ENCODE peak calls at places on chromosome 4, in ten cellular contexts. L is fibroblast of mammary gland; C is H54; K is NCI-H1436; Y is LNCaP clone FGC; R is NCI-H1930; A is activated CD4-positive, alpha-beta T cell treated with anti-CD3 and anti-CD28 coated beads for 24 hours; J is neural crest cell; X is fibroblast of pulmonary artery; T is HCT116. H is an unnamed sample.

GRCh38 chr4:22483551-22483981 is 32.3 kb downstream of the ADGRA3 start:
- DNase-seq in L (peak; percentile 98), C (no peak), K (no peak), Y (no peak), R (no peak), A (no peak), J (no peak), X (peak; percentile 40), T (no peak), H (peak; percentile 93)

GRCh38 chr4:152500798-152501434 is 35.0 kb downstream of the FBXW7 start:
- DNase-seq in L (peak; percentile 94), C (no peak), K (peak; percentile 71), Y (peak; percentile 83), R (peak; percentile 54), A (no peak), J (peak; percentile 72), X (peak; percentile 96), T (peak; percentile 85), H (peak; percentile 85)

GRCh38 chr4:27278615-27279014 is 418.0 kb downstream of the STIM2 start:
- DNase-seq in L (peak; percentile 46), C (no peak), K (no peak), Y (peak; percentile 10), R (no peak), A (no peak), J (peak; percentile 62), X (peak; percentile 41), T (no peak), H (peak; percentile 43)

GRCh38 chr4:21593268-21594002 is 355.1 kb downstream of the KCNIP4 start:
- DNase-seq in L (peak; percentile 49), C (no peak), K (no peak), Y (no peak), R (no peak), A (no peak), J (no peak), X (peak; percentile 2), T (no peak), H (peak; percentile 5)

GRCh38 chr4:15159477-15160019 is 157.3 kb downstream of the CPEB2 start:
- DNase-seq in L (no peak), C (no peak), K (no peak), Y (no peak), R (no peak), A (no peak), J (no peak), X (no peak), T (no peak), H (no peak)

GRCh38 chr4:72525938-72526337 is 43.1 kb downstream of the ADAMTS3 start:
- DNase-seq in L (peak; percentile 73), C (no peak), K (no peak), Y (no peak), R (no peak), A (no peak), J (no peak), X (peak; percentile 93), T (no peak), H (peak; percentile 88)

GRCh38 chr4:21046121-21046520 is 345.9 kb downstream of the PACRGL start:
- DNase-seq in L (peak; percentile 23), C (no peak), K (no peak), Y (no peak), R (no peak), A (no peak), J (no peak), X (peak; percentile 11), T (no peak), H (no peak)

GRCh38 chr4:148112231-148112982 is 329.8 kb downstream of the NR3C2 start:
- DNase-seq in L (peak; percentile 85), C (no peak), K (no peak), Y (no peak), R (no peak), A (no peak), J (no peak), X (peak; percentile 43), T (no peak), H (peak; percentile 95)

GRCh38 chr4:109755656-109756055 is 25.8 kb upstream of the PLA2G12A start:
- DNase-seq in L (no peak), C (no peak), K (no peak), Y (no peak), R (no peak), A (no peak), J (no peak), X (peak; percentile 6), T (no peak), H (no peak)

GRCh38 chr4:154082760-154083530 is 294.1 kb upstream of the SFRP2 start:
- DNase-seq in L (peak; percentile 64), C (no peak), K (no peak), Y (peak; percentile 6), R (no peak), A (no peak), J (peak; percentile 7), X (no peak), T (no peak), H (peak; percentile 70)

GRCh38 chr4:72631296-72631695 is 62.3 kb upstream of the ADAMTS3 start:
- DNase-seq in L (peak; percentile 91), C (peak; percentile 11), K (no peak), Y (no peak), R (no peak), A (no peak), J (no peak), X (peak; percentile 63), T (no peak), H (peak; percentile 12)

GRCh38 chr4:42474406-42474805 is 77.1 kb downstream of the SHISA3 start:
- DNase-seq in L (no peak), C (no peak), K (no peak), Y (no peak), R (no peak), A (no peak), J (no peak), X (no peak), T (no peak), H (no peak)

GRCh38 chr4:126969781-126970180 is 663.0 kb upstream of the INTU start:
- DNase-seq in L (no peak), C (no peak), K (no peak), Y (no peak), R (no peak), A (no peak), J (no peak), X (no peak), T (no peak), H (peak; percentile 2)

GRCh38 chr4:24730256-24731001 is 64.9 kb upstream of the SOD3 start:
- DNase-seq in L (peak; percentile 86), C (no peak), K (no peak), Y (no peak), R (no peak), A (no peak), J (no peak), X (peak; percentile 28), T (no peak), H (peak; percentile 73)

GRCh38 chr4:132642196-132642817 is 506.8 kb upstream of the PCDH10 start:
- DNase-seq in L (peak; percentile 9), C (no peak), K (peak; percentile 49), Y (peak; percentile 2), R (peak; percentile 2), A (no peak), J (peak; percentile 33), X (peak; percentile 65), T (peak; percentile 48), H (peak; percentile 33)

GRCh38 chr4:152729466-152729865 is 49.7 kb upstream of the TMEM154 start:
- DNase-seq in L (peak; percentile 77), C (peak; percentile 24), K (no peak), Y (no peak), R (no peak), A (no peak), J (no peak), X (peak; percentile 67), T (no peak), H (peak; percentile 47)

GRCh38 chr4:152735302-152735917 is 44.1 kb downstream of the TIGD4 start:
- DNase-seq in L (peak; percentile 37), C (no peak), K (peak; percentile 33), Y (no peak), R (peak; percentile 2), A (no peak), J (no peak), X (peak; percentile 54), T (peak; percentile 12), H (peak; percentile 47)

GRCh38 chr4:157607996-157608395 is 387.5 kb downstream of the GRIA2 start:
- DNase-seq in L (no peak), C (no peak), K (no peak), Y (no peak), R (no peak), A (no peak), J (no peak), X (no peak), T (no peak), H (no peak)

GRCh38 chr4:61375316-61375715 is 175.2 kb downstream of the ADGRL3 start:
- DNase-seq in L (peak; percentile 6), C (no peak), K (no peak), Y (no peak), R (no peak), A (no peak), J (no peak), X (peak; percentile 10), T (no peak), H (no peak)

GRCh38 chr4:109912706-109913621 is at the start of gene EGF:
- DNase-seq in L (peak; percentile 42), C (peak; percentile 6), K (no peak), Y (no peak), R (no peak), A (no peak), J (no peak), X (peak; percentile 47), T (no peak), H (peak; percentile 82)

GRCh38 chr4:21699437-21699836 is 249.1 kb downstream of the KCNIP4 start:
- DNase-seq in L (peak; percentile 33), C (no peak), K (no peak), Y (no peak), R (no peak), A (no peak), J (no peak), X (no peak), T (no peak), H (peak; percentile 3)

GRCh38 chr4:5824635-5825034 is 68.3 kb downstream of the CRMP1 start:
- DNase-seq in L (peak; percentile 59), C (peak; percentile 54), K (no peak), Y (no peak), R (no peak), A (no peak), J (peak; percentile 21), X (peak; percentile 65), T (peak; percentile 23), H (peak; percentile 55)

GRCh38 chr4:81069706-81070331 is 39.3 kb downstream of the BMP3 start:
- DNase-seq in L (peak; percentile 90), C (peak; percentile 4), K (peak; percentile 82), Y (peak; percentile 83), R (peak; percentile 79), A (peak; percentile 21), J (peak; percentile 67), X (peak; percentile 94), T (peak; percentile 86), H (peak; percentile 95)

GRCh38 chr4:167100120-167100519 is 134.2 kb downstream of the SPOCK3 start:
- DNase-seq in L (peak; percentile 58), C (peak; percentile 2), K (peak; percentile 73), Y (no peak), R (peak; percentile 76), A (no peak), J (no peak), X (peak; percentile 63), T (no peak), H (peak; percentile 24)

GRCh38 chr4:28973591-28974350 is 1746.4 kb upstream of the PCDH7 start:
- DNase-seq in L (peak; percentile 26), C (no peak), K (no peak), Y (no peak), R (no peak), A (no peak), J (no peak), X (peak; percentile 3), T (no peak), H (peak; percentile 6)

GRCh38 chr4:55312491-55313101 is 33.4 kb upstream of the SRD5A3 start:
- DNase-seq in L (peak; percentile 75), C (no peak), K (no peak), Y (no peak), R (peak; percentile 85), A (no peak), J (peak; percentile 4), X (peak; percentile 81), T (peak; percentile 46), H (peak; percentile 49)

GRCh38 chr4:4639370-4639769 is 97.5 kb upstream of the STX18 start:
- DNase-seq in L (no peak), C (no peak), K (no peak), Y (no peak), R (no peak), A (no peak), J (no peak), X (no peak), T (no peak), H (no peak)

GRCh38 chr4:28402751-28403150 is 1542.1 kb downstream of the STIM2 start:
- DNase-seq in L (no peak), C (peak; percentile 4), K (no peak), Y (no peak), R (no peak), A (no peak), J (no peak), X (no peak), T (no peak), H (no peak)

H was measured in fibroblast of lung.